ENCODE peak calls at places on chromosome 16, in ten cellular contexts. One of them, this sample, is unnamed.

GRCh38 chr16:1034230-1035065 is 38.1 kb upstream of the SSTR5 start:
- DNase-seq in NCI-H460: no peak
- DNase-seq in stomach: no peak
- DNase-seq in substantia nigra: no peak
- DNase-seq in stimulated activated CD4-positive, alpha-beta T cell treated with anti-CD3 and anti-CD28 coated beads, Interleukin-1b, Interleukin-23, amount 100 ng/mL, for 1 hour: no peak
- DNase-seq in GM20000: no peak
- DNase-seq in lung microvascular endothelial cell: no peak
- DNase-seq in fibroblast of lung: no peak
- DNase-seq in GF-D8: no peak
- DNase-seq in GM12878: no peak
- DNase-seq in this sample: no peak

GRCh38 chr16:47928008-47928407 is 227.8 kb downstream of the ABCC12 start:
- DNase-seq in GM12878: no peak
- DNase-seq in GM20000: no peak
- DNase-seq in NCI-H460: no peak
- DNase-seq in substantia nigra: no peak
- DNase-seq in lung microvascular endothelial cell: no peak
- DNase-seq in fibroblast of lung: no peak
- DNase-seq in GF-D8: no peak
- DNase-seq in stimulated activated CD4-positive, alpha-beta T cell treated with anti-CD3 and anti-CD28 coated beads, Interleukin-1b, Interleukin-23, amount 100 ng/mL, for 1 hour: no peak
- DNase-seq in stomach: no peak
- DNase-seq in this sample: no peak

GRCh38 chr16:28292731-28293588 is 635 bp downstream of the SBK1 start:
- DNase-seq in NCI-H460: no peak
- DNase-seq in GM12878: no peak
- DNase-seq in stimulated activated CD4-positive, alpha-beta T cell treated with anti-CD3 and anti-CD28 coated beads, Interleukin-1b, Interleukin-23, amount 100 ng/mL, for 1 hour: no peak
- DNase-seq in fibroblast of lung: no peak
- DNase-seq in GF-D8: no peak
- DNase-seq in GM20000: peak
- DNase-seq in lung microvascular endothelial cell: no peak
- DNase-seq in stomach: no peak
- DNase-seq in substantia nigra: no peak
- DNase-seq in this sample: no peak

GRCh38 chr16:60013076-60013475 is 1279.0 kb upstream of the GOT2 start:
- DNase-seq in GM12878: no peak
- DNase-seq in fibroblast of lung: no peak
- DNase-seq in NCI-H460: no peak
- DNase-seq in stomach: no peak
- DNase-seq in lung microvascular endothelial cell: no peak
- DNase-seq in stimulated activated CD4-positive, alpha-beta T cell treated with anti-CD3 and anti-CD28 coated beads, Interleukin-1b, Interleukin-23, amount 100 ng/mL, for 1 hour: no peak
- DNase-seq in GF-D8: no peak
- DNase-seq in GM20000: no peak
- DNase-seq in substantia nigra: no peak
- DNase-seq in this sample: no peak

GRCh38 chr16:3152022-3152272 is 17.1 kb downstream of the ZNF213 start:
- DNase-seq in fibroblast of lung: no peak
- DNase-seq in substantia nigra: no peak
- DNase-seq in lung microvascular endothelial cell: no peak
- DNase-seq in stomach: no peak
- DNase-seq in NCI-H460: no peak
- DNase-seq in GM20000: no peak
- DNase-seq in GF-D8: no peak
- DNase-seq in stimulated activated CD4-positive, alpha-beta T cell treated with anti-CD3 and anti-CD28 coated beads, Interleukin-1b, Interleukin-23, amount 100 ng/mL, for 1 hour: no peak
- DNase-seq in GM12878: no peak
- DNase-seq in this sample: no peak

GRCh38 chr16:2904100-2904921 is 7.4 kb upstream of the FLYWCH1 start:
- DNase-seq in GM20000: peak
- DNase-seq in stimulated activated CD4-positive, alpha-beta T cell treated with anti-CD3 and anti-CD28 coated beads, Interleukin-1b, Interleukin-23, amount 100 ng/mL, for 1 hour: no peak
- DNase-seq in GM12878: no peak
- DNase-seq in GF-D8: peak
- DNase-seq in lung microvascular endothelial cell: peak
- DNase-seq in substantia nigra: peak
- DNase-seq in stomach: peak
- DNase-seq in fibroblast of lung: peak
- DNase-seq in NCI-H460: peak
- DNase-seq in this sample: peak

GRCh38 chr16:85313541-85314208 is 201.4 kb upstream of the CIBAR2 start:
- DNase-seq in lung microvascular endothelial cell: no peak
- DNase-seq in GF-D8: no peak
- DNase-seq in fibroblast of lung: no peak
- DNase-seq in GM12878: no peak
- DNase-seq in stimulated activated CD4-positive, alpha-beta T cell treated with anti-CD3 and anti-CD28 coated beads, Interleukin-1b, Interleukin-23, amount 100 ng/mL, for 1 hour: no peak
- DNase-seq in GM20000: no peak
- DNase-seq in stomach: no peak
- DNase-seq in substantia nigra: no peak
- DNase-seq in NCI-H460: no peak
- DNase-seq in this sample: peak

GRCh38 chr16:59635674-59636073 is 901.6 kb upstream of the GOT2 start:
- DNase-seq in stomach: no peak
- DNase-seq in stimulated activated CD4-positive, alpha-beta T cell treated with anti-CD3 and anti-CD28 coated beads, Interleukin-1b, Interleukin-23, amount 100 ng/mL, for 1 hour: no peak
- DNase-seq in GF-D8: no peak
- DNase-seq in GM20000: no peak
- DNase-seq in substantia nigra: no peak
- DNase-seq in fibroblast of lung: peak
- DNase-seq in lung microvascular endothelial cell: no peak
- DNase-seq in NCI-H460: no peak
- DNase-seq in GM12878: no peak
- DNase-seq in this sample: peak

GRCh38 chr16:81632392-81633146 is 146.5 kb upstream of the PLCG2 start:
- DNase-seq in NCI-H460: no peak
- DNase-seq in stomach: peak
- DNase-seq in GF-D8: no peak
- DNase-seq in stimulated activated CD4-positive, alpha-beta T cell treated with anti-CD3 and anti-CD28 coated beads, Interleukin-1b, Interleukin-23, amount 100 ng/mL, for 1 hour: peak
- DNase-seq in lung microvascular endothelial cell: peak
- DNase-seq in substantia nigra: no peak
- DNase-seq in GM12878: no peak
- DNase-seq in fibroblast of lung: peak
- DNase-seq in GM20000: no peak
- DNase-seq in this sample: peak

GRCh38 chr16:7513429-7513828 is 180.8 kb downstream of the RBFOX1 start:
- DNase-seq in GM20000: no peak
- DNase-seq in substantia nigra: no peak
- DNase-seq in stimulated activated CD4-positive, alpha-beta T cell treated with anti-CD3 and anti-CD28 coated beads, Interleukin-1b, Interleukin-23, amount 100 ng/mL, for 1 hour: no peak
- DNase-seq in NCI-H460: no peak
- DNase-seq in stomach: no peak
- DNase-seq in GF-D8: no peak
- DNase-seq in GM12878: no peak
- DNase-seq in fibroblast of lung: no peak
- DNase-seq in lung microvascular endothelial cell: no peak
- DNase-seq in this sample: no peak

GRCh38 chr16:83954577-83955016 is 1.6 kb downstream of the OSGIN1 start:
- DNase-seq in NCI-H460: no peak
- DNase-seq in stomach: peak
- DNase-seq in fibroblast of lung: peak
- DNase-seq in substantia nigra: no peak
- DNase-seq in stimulated activated CD4-positive, alpha-beta T cell treated with anti-CD3 and anti-CD28 coated beads, Interleukin-1b, Interleukin-23, amount 100 ng/mL, for 1 hour: no peak
- DNase-seq in GM12878: no peak
- DNase-seq in GF-D8: no peak
- DNase-seq in GM20000: no peak
- DNase-seq in lung microvascular endothelial cell: peak
- DNase-seq in this sample: peak

GRCh38 chr16:89364603-89365002 is 125.8 kb downstream of the ANKRD11 start:
- DNase-seq in GM20000: no peak
- DNase-seq in NCI-H460: no peak
- DNase-seq in fibroblast of lung: peak
- DNase-seq in GM12878: no peak
- DNase-seq in stimulated activated CD4-positive, alpha-beta T cell treated with anti-CD3 and anti-CD28 coated beads, Interleukin-1b, Interleukin-23, amount 100 ng/mL, for 1 hour: no peak
- DNase-seq in substantia nigra: no peak
- DNase-seq in stomach: peak
- DNase-seq in GF-D8: no peak
- DNase-seq in lung microvascular endothelial cell: peak
- DNase-seq in this sample: peak

GRCh38 chr16:17768257-17768656 is 297.5 kb upstream of the XYLT1 start:
- DNase-seq in substantia nigra: no peak
- DNase-seq in GF-D8: no peak
- DNase-seq in GM12878: no peak
- DNase-seq in GM20000: no peak
- DNase-seq in stomach: no peak
- DNase-seq in fibroblast of lung: peak
- DNase-seq in NCI-H460: peak
- DNase-seq in stimulated activated CD4-positive, alpha-beta T cell treated with anti-CD3 and anti-CD28 coated beads, Interleukin-1b, Interleukin-23, amount 100 ng/mL, for 1 hour: no peak
- DNase-seq in lung microvascular endothelial cell: no peak
- DNase-seq in this sample: peak

GRCh38 chr16:81403601-81404391 is 40.8 kb upstream of the CMIP start:
- DNase-seq in GF-D8: peak
- DNase-seq in substantia nigra: peak
- DNase-seq in GM20000: peak
- DNase-seq in stimulated activated CD4-positive, alpha-beta T cell treated with anti-CD3 and anti-CD28 coated beads, Interleukin-1b, Interleukin-23, amount 100 ng/mL, for 1 hour: peak
- DNase-seq in lung microvascular endothelial cell: peak
- DNase-seq in stomach: peak
- DNase-seq in GM12878: peak
- DNase-seq in fibroblast of lung: peak
- DNase-seq in NCI-H460: peak
- DNase-seq in this sample: peak

GRCh38 chr16:79647586-79647985 is 47.0 kb upstream of the MAF start:
- DNase-seq in lung microvascular endothelial cell: no peak
- DNase-seq in GM20000: no peak
- DNase-seq in substantia nigra: no peak
- DNase-seq in stomach: no peak
- DNase-seq in GF-D8: no peak
- DNase-seq in NCI-H460: no peak
- DNase-seq in fibroblast of lung: no peak
- DNase-seq in GM12878: no peak
- DNase-seq in stimulated activated CD4-positive, alpha-beta T cell treated with anti-CD3 and anti-CD28 coated beads, Interleukin-1b, Interleukin-23, amount 100 ng/mL, for 1 hour: no peak
- DNase-seq in this sample: no peak

GRCh38 chr16:57815987-57816745 is 13.9 kb upstream of the KIFC3 start:
- DNase-seq in GM12878: no peak
- DNase-seq in stimulated activated CD4-positive, alpha-beta T cell treated with anti-CD3 and anti-CD28 coated beads, Interleukin-1b, Interleukin-23, amount 100 ng/mL, for 1 hour: no peak
- DNase-seq in GM20000: peak
- DNase-seq in lung microvascular endothelial cell: peak
- DNase-seq in NCI-H460: no peak
- DNase-seq in fibroblast of lung: peak
- DNase-seq in GF-D8: no peak
- DNase-seq in stomach: peak
- DNase-seq in substantia nigra: no peak
- DNase-seq in this sample: peak

GRCh38 chr16:53949716-53950410 is 245.9 kb downstream of the FTO start:
- DNase-seq in GM20000: peak
- DNase-seq in lung microvascular endothelial cell: no peak
- DNase-seq in NCI-H460: no peak
- DNase-seq in stimulated activated CD4-positive, alpha-beta T cell treated with anti-CD3 and anti-CD28 coated beads, Interleukin-1b, Interleukin-23, amount 100 ng/mL, for 1 hour: no peak
- DNase-seq in GM12878: no peak
- DNase-seq in substantia nigra: no peak
- DNase-seq in GF-D8: no peak
- DNase-seq in stomach: no peak
- DNase-seq in fibroblast of lung: no peak
- DNase-seq in this sample: no peak

GRCh38 chr16:72924918-72925630 is 122.9 kb downstream of the ZFHX3 start:
- DNase-seq in GM12878: no peak
- DNase-seq in GF-D8: no peak
- DNase-seq in stomach: peak
- DNase-seq in substantia nigra: no peak
- DNase-seq in NCI-H460: no peak
- DNase-seq in stimulated activated CD4-positive, alpha-beta T cell treated with anti-CD3 and anti-CD28 coated beads, Interleukin-1b, Interleukin-23, amount 100 ng/mL, for 1 hour: no peak
- DNase-seq in lung microvascular endothelial cell: no peak
- DNase-seq in GM20000: no peak
- DNase-seq in fibroblast of lung: no peak
- DNase-seq in this sample: no peak

GRCh38 chr16:53974484-53975115 is 270.6 kb downstream of the FTO start:
- DNase-seq in GM20000: no peak
- DNase-seq in GF-D8: no peak
- DNase-seq in stomach: no peak
- DNase-seq in lung microvascular endothelial cell: no peak
- DNase-seq in NCI-H460: no peak
- DNase-seq in GM12878: no peak
- DNase-seq in stimulated activated CD4-positive, alpha-beta T cell treated with anti-CD3 and anti-CD28 coated beads, Interleukin-1b, Interleukin-23, amount 100 ng/mL, for 1 hour: no peak
- DNase-seq in fibroblast of lung: no peak
- DNase-seq in substantia nigra: no peak
- DNase-seq in this sample: no peak